ENCODE peak calls at places on chromosomes 16 and 17, in seven cellular contexts. One of them, this sample, is unnamed.

GRCh38 chr17:77888242-77889134 is 70.0 kb upstream of the TNRC6C start:
- DNase-seq in H1: no peak
- DNase-seq in tibial nerve: no peak
- DNase-seq in stomach: no peak
- DNase-seq in upper lobe of left lung: no peak
- DNase-seq in sigmoid colon: peak; percentile 61
- DNase-seq in suprapubic skin: no peak
- DNase-seq in this sample: no peak

GRCh38 chr17:41996855-41997164 is 20.4 kb downstream of the DNAJC7 start:
- DNase-seq in suprapubic skin: no peak
- DNase-seq in upper lobe of left lung: no peak
- DNase-seq in stomach: no peak
- DNase-seq in tibial nerve: no peak
- DNase-seq in H1: no peak
- DNase-seq in sigmoid colon: no peak
- DNase-seq in this sample: no peak

GRCh38 chr17:42562845-42563509 is 1.0 kb downstream of the COASY start:
- DNase-seq in upper lobe of left lung: no peak
- DNase-seq in H1: no peak
- DNase-seq in tibial nerve: no peak
- DNase-seq in suprapubic skin: no peak
- DNase-seq in stomach: no peak
- DNase-seq in sigmoid colon: no peak
- DNase-seq in this sample: no peak

GRCh38 chr17:77555741-77556291 is 402.7 kb upstream of the TNRC6C start:
- DNase-seq in sigmoid colon: peak; percentile 71
- DNase-seq in H1: no peak
- DNase-seq in suprapubic skin: no peak
- DNase-seq in upper lobe of left lung: no peak
- DNase-seq in stomach: no peak
- DNase-seq in tibial nerve: peak; percentile 27
- DNase-seq in this sample: peak; percentile 16

GRCh38 chr16:46768809-46769208 is 20.7 kb upstream of the MYLK3 start:
- DNase-seq in stomach: no peak
- DNase-seq in tibial nerve: no peak
- DNase-seq in sigmoid colon: no peak
- DNase-seq in H1: no peak
- DNase-seq in suprapubic skin: no peak
- DNase-seq in upper lobe of left lung: no peak
- DNase-seq in this sample: no peak

GRCh38 chr17:72719582-72720493 is 372.6 kb downstream of the SLC39A11 start:
- DNase-seq in suprapubic skin: no peak
- DNase-seq in stomach: no peak
- DNase-seq in tibial nerve: no peak
- DNase-seq in H1: no peak
- DNase-seq in upper lobe of left lung: peak; percentile 36
- DNase-seq in sigmoid colon: no peak
- DNase-seq in this sample: peak; percentile 24

GRCh38 chr16:65658339-65659275 is 536.7 kb upstream of the CDH11 start:
- DNase-seq in tibial nerve: no peak
- DNase-seq in H1: no peak
- DNase-seq in suprapubic skin: no peak
- DNase-seq in upper lobe of left lung: no peak
- DNase-seq in sigmoid colon: no peak
- DNase-seq in stomach: no peak
- DNase-seq in this sample: no peak

GRCh38 chr17:28173071-28173561 is 130.6 kb downstream of the NLK start:
- DNase-seq in upper lobe of left lung: no peak
- DNase-seq in H1: no peak
- DNase-seq in sigmoid colon: no peak
- DNase-seq in tibial nerve: no peak
- DNase-seq in stomach: no peak
- DNase-seq in suprapubic skin: no peak
- DNase-seq in this sample: no peak

GRCh38 chr17:38883592-38884526 is 14.0 kb downstream of the LASP1 start:
- DNase-seq in stomach: no peak
- DNase-seq in tibial nerve: no peak
- DNase-seq in upper lobe of left lung: no peak
- DNase-seq in H1: no peak
- DNase-seq in sigmoid colon: no peak
- DNase-seq in suprapubic skin: no peak
- DNase-seq in this sample: no peak

GRCh38 chr16:70304892-70305448 is 6.0 kb downstream of the DDX19B start:
- DNase-seq in stomach: no peak
- DNase-seq in sigmoid colon: no peak
- DNase-seq in suprapubic skin: no peak
- DNase-seq in H1: no peak
- DNase-seq in tibial nerve: no peak
- DNase-seq in upper lobe of left lung: no peak
- DNase-seq in this sample: no peak

GRCh38 chr17:57868007-57868774 is 18.3 kb upstream of the MRPS23 start:
- DNase-seq in stomach: peak; percentile 43
- DNase-seq in sigmoid colon: peak; percentile 96
- DNase-seq in suprapubic skin: peak; percentile 89
- DNase-seq in tibial nerve: peak; percentile 68
- DNase-seq in H1: peak; percentile 58
- DNase-seq in upper lobe of left lung: peak; percentile 72
- DNase-seq in this sample: peak; percentile 65

GRCh38 chr16:588639-588888 is 1.3 kb upstream of the RAB40C start:
- DNase-seq in H1: no peak
- DNase-seq in tibial nerve: no peak
- DNase-seq in suprapubic skin: no peak
- DNase-seq in stomach: peak; percentile 56
- DNase-seq in upper lobe of left lung: peak; percentile 47
- DNase-seq in sigmoid colon: no peak
- DNase-seq in this sample: peak; percentile 64

GRCh38 chr17:17108681-17109049 is 66.4 kb downstream of the MPRIP start:
- DNase-seq in stomach: peak; percentile 57
- DNase-seq in tibial nerve: no peak
- DNase-seq in sigmoid colon: no peak
- DNase-seq in suprapubic skin: no peak
- DNase-seq in upper lobe of left lung: peak; percentile 85
- DNase-seq in H1: no peak
- DNase-seq in this sample: peak; percentile 58

GRCh38 chr17:48761114-48761513 is 32.6 kb upstream of the HOXB13 start:
- DNase-seq in upper lobe of left lung: no peak
- DNase-seq in sigmoid colon: peak; percentile 3
- DNase-seq in H1: no peak
- DNase-seq in tibial nerve: no peak
- DNase-seq in suprapubic skin: no peak
- DNase-seq in stomach: no peak
- DNase-seq in this sample: no peak

GRCh38 chr17:238071-238963 is 56.9 kb upstream of the DOC2B start:
- DNase-seq in tibial nerve: no peak
- DNase-seq in H1: no peak
- DNase-seq in upper lobe of left lung: no peak
- DNase-seq in sigmoid colon: peak; percentile 40
- DNase-seq in stomach: no peak
- DNase-seq in suprapubic skin: peak; percentile 35
- DNase-seq in this sample: peak; percentile 6

GRCh38 chr17:41702712-41703111 is 9.4 kb upstream of the GAST start:
- DNase-seq in sigmoid colon: no peak
- DNase-seq in upper lobe of left lung: no peak
- DNase-seq in stomach: no peak
- DNase-seq in suprapubic skin: no peak
- DNase-seq in tibial nerve: no peak
- DNase-seq in H1: no peak
- DNase-seq in this sample: no peak

GRCh38 chr17:48472485-48473281 is 42.7 kb upstream of the SKAP1 start:
- DNase-seq in stomach: no peak
- DNase-seq in sigmoid colon: no peak
- DNase-seq in upper lobe of left lung: no peak
- DNase-seq in H1: no peak
- DNase-seq in tibial nerve: no peak
- DNase-seq in suprapubic skin: no peak
- DNase-seq in this sample: no peak

GRCh38 chr17:33072421-33073175 is 81.0 kb downstream of the SPACA3 start:
- DNase-seq in H1: no peak
- DNase-seq in tibial nerve: no peak
- DNase-seq in upper lobe of left lung: no peak
- DNase-seq in stomach: no peak
- DNase-seq in suprapubic skin: no peak
- DNase-seq in sigmoid colon: no peak
- DNase-seq in this sample: no peak

GRCh38 chr17:51921500-51921899 is 237.0 kb downstream of the CA10 start:
- DNase-seq in stomach: no peak
- DNase-seq in sigmoid colon: no peak
- DNase-seq in H1: no peak
- DNase-seq in suprapubic skin: no peak
- DNase-seq in tibial nerve: no peak
- DNase-seq in upper lobe of left lung: no peak
- DNase-seq in this sample: no peak

GRCh38 chr17:68378202-68379149 is 78.8 kb downstream of the WIPI1 start:
- DNase-seq in suprapubic skin: peak; percentile 96
- DNase-seq in stomach: peak; percentile 71
- DNase-seq in upper lobe of left lung: peak; percentile 94
- DNase-seq in sigmoid colon: peak; percentile 98
- DNase-seq in H1: no peak
- DNase-seq in tibial nerve: peak; percentile 96
- DNase-seq in this sample: peak; percentile 77
- TF ChIP-seq EP300 in suprapubic skin: peak; percentile 82
- TF ChIP-seq EP300 in stomach: peak; percentile 83
- TF ChIP-seq EP300 in upper lobe of left lung: peak; percentile 95
- TF ChIP-seq EP300 in sigmoid colon: peak; percentile 88
- TF ChIP-seq EP300 in H1: no peak
- TF ChIP-seq EP300 in tibial nerve: peak; percentile 97
- TF ChIP-seq EP300 in this sample: peak; percentile 92

GRCh38 chr17:46818929-46819859 is 702 bp upstream of the WNT3 start:
- DNase-seq in stomach: no peak
- DNase-seq in tibial nerve: no peak
- DNase-seq in upper lobe of left lung: no peak
- DNase-seq in sigmoid colon: no peak
- DNase-seq in H1: no peak
- DNase-seq in suprapubic skin: no peak
- DNase-seq in this sample: no peak
- H3K4me1 ChIP-seq in stomach: peaks cover 15% of the 10 kb centered on the region
- H3K4me1 ChIP-seq in tibial nerve: peaks cover 24% of the 10 kb centered on the region
- H3K4me1 ChIP-seq in upper lobe of left lung: peaks cover 21% of the 10 kb centered on the region
- H3K4me1 ChIP-seq in sigmoid colon: peaks cover 23% of the 10 kb centered on the region
- H3K4me1 ChIP-seq in H1: peaks cover 30% of the 10 kb centered on the region
- H3K4me1 ChIP-seq in suprapubic skin: peaks cover 31% of the 10 kb centered on the region
- H3K4me1 ChIP-seq in this sample: peaks cover 16% of the 10 kb centered on the region

GRCh38 chr17:45093444-45094110 is 32.5 kb downstream of the NMT1 start:
- DNase-seq in stomach: no peak
- DNase-seq in H1: no peak
- DNase-seq in suprapubic skin: no peak
- DNase-seq in tibial nerve: peak; percentile 65
- DNase-seq in sigmoid colon: peak; percentile 83
- DNase-seq in upper lobe of left lung: peak; percentile 42
- DNase-seq in this sample: no peak

GRCh38 chr17:45098869-45099616 is 33.3 kb downstream of the PLCD3 start:
- DNase-seq in stomach: peak; percentile 91
- DNase-seq in upper lobe of left lung: peak; percentile 84
- DNase-seq in suprapubic skin: peak; percentile 91
- DNase-seq in tibial nerve: peak; percentile 93
- DNase-seq in sigmoid colon: peak; percentile 97
- DNase-seq in H1: peak; percentile 63
- DNase-seq in this sample: peak; percentile 93

GRCh38 chr17:45096141-45096540 is 35.0 kb downstream of the NMT1 start:
- DNase-seq in tibial nerve: no peak
- DNase-seq in upper lobe of left lung: no peak
- DNase-seq in suprapubic skin: no peak
- DNase-seq in sigmoid colon: no peak
- DNase-seq in H1: no peak
- DNase-seq in stomach: no peak
- DNase-seq in this sample: no peak

GRCh38 chr17:45098081-45098868 is 34.0 kb downstream of the PLCD3 start:
- DNase-seq in upper lobe of left lung: no peak
- DNase-seq in suprapubic skin: no peak
- DNase-seq in H1: no peak
- DNase-seq in tibial nerve: no peak
- DNase-seq in stomach: no peak
- DNase-seq in sigmoid colon: no peak
- DNase-seq in this sample: no peak

GRCh38 chr17:45096926-45097325 is 35.4 kb downstream of the PLCD3 start:
- DNase-seq in suprapubic skin: no peak
- DNase-seq in H1: no peak
- DNase-seq in stomach: no peak
- DNase-seq in sigmoid colon: no peak
- DNase-seq in tibial nerve: no peak
- DNase-seq in upper lobe of left lung: no peak
- DNase-seq in this sample: no peak
- H3K36me3 ChIP-seq in suprapubic skin: peaks cover 81% of the 10 kb centered on the region
- H3K36me3 ChIP-seq in H1: peaks cover 50% of the 10 kb centered on the region
- H3K36me3 ChIP-seq in stomach: peaks cover 89% of the 10 kb centered on the region
- H3K36me3 ChIP-seq in sigmoid colon: peaks cover 46% of the 10 kb centered on the region
- H3K36me3 ChIP-seq in tibial nerve: peaks cover 43% of the 10 kb centered on the region
- H3K36me3 ChIP-seq in upper lobe of left lung: peaks cover 81% of the 10 kb centered on the region
- H3K36me3 ChIP-seq in this sample: peaks cover 47% of the 10 kb centered on the region

GRCh38 chr17:82464567-82464929 is 6.0 kb downstream of the NARF start:
- DNase-seq in H1: no peak
- DNase-seq in upper lobe of left lung: no peak
- DNase-seq in suprapubic skin: no peak
- DNase-seq in stomach: no peak
- DNase-seq in sigmoid colon: no peak
- DNase-seq in tibial nerve: no peak
- DNase-seq in this sample: no peak

GRCh38 chr17:82458885-82459424 is 414 bp downstream of the NARF start:
- DNase-seq in sigmoid colon: peak; percentile 71
- DNase-seq in stomach: peak; percentile 36
- DNase-seq in tibial nerve: no peak
- DNase-seq in upper lobe of left lung: peak; percentile 51
- DNase-seq in suprapubic skin: no peak
- DNase-seq in H1: no peak
- DNase-seq in this sample: peak; percentile 34

GRCh38 chr17:82463391-82463790 is 4.8 kb downstream of the NARF start:
- DNase-seq in tibial nerve: no peak
- DNase-seq in upper lobe of left lung: no peak
- DNase-seq in stomach: no peak
- DNase-seq in sigmoid colon: no peak
- DNase-seq in H1: no peak
- DNase-seq in suprapubic skin: no peak
- DNase-seq in this sample: no peak

GRCh38 chr17:82463881-82464566 is 5.5 kb downstream of the NARF start:
- DNase-seq in suprapubic skin: no peak
- DNase-seq in H1: no peak
- DNase-seq in sigmoid colon: no peak
- DNase-seq in stomach: no peak
- DNase-seq in upper lobe of left lung: no peak
- DNase-seq in tibial nerve: no peak
- DNase-seq in this sample: no peak

DNA sequence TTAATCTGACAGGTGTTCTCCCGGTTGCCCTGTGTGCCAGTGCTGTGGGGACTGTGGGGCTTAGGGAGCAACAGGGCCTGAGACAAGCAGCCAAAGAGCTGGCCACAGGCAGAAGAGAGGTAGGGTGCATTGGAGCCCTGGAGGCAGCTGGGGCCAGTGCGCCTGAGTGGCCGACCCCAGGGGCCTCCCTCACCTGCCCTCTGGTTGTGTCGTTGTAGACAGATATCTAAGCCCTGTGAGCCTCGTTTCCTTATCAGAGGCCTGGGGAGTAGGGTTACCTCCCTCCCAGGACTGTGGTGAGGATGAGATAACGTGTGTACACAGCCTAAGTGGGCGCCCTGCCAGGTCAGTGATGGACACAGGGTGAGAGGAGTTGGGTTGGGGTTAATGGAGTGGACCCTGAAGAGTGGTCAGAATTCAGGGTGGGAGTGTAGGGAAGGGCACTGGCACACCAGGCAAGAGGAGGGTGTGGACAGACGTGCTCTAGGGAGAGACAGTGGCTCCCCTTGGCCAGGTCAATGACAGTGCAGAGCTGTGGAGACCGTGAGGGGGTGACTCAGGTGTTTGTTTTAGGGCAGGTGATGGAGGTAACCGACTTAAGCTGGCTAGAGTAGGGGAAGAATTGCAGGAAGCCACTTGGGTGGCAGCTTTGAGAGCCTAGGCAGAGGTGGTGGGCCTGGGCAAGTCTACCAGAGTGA is 3.4 kb downstream of the NARF start:
- DNase-seq in suprapubic skin: no peak
- DNase-seq in sigmoid colon: no peak
- DNase-seq in upper lobe of left lung: peak; percentile 48
- DNase-seq in H1: no peak
- DNase-seq in tibial nerve: no peak
- DNase-seq in stomach: peak; percentile 78
- DNase-seq in this sample: no peak
- TF ChIP-seq EP300 in suprapubic skin: no peak
- TF ChIP-seq EP300 in sigmoid colon: no peak
- TF ChIP-seq EP300 in upper lobe of left lung: no peak
- TF ChIP-seq EP300 in H1: no peak
- TF ChIP-seq EP300 in tibial nerve: no peak
- TF ChIP-seq EP300 in stomach: no peak
- TF ChIP-seq EP300 in this sample: no peak